ENCODE peak calls at places on chromosomes 16 and 17, in six cellular contexts. One of them, this sample, is unnamed.

GRCh38 chr16:10744370-10745030 is 858 bp downstream of the NUBP1 start:
- DNase-seq in glutamatergic neuron: peak
- DNase-seq in EL: no peak
- DNase-seq in sigmoid colon: peak
- DNase-seq in retinal pigment epithelial cell: no peak
- DNase-seq in NCI-H1105: no peak
- DNase-seq in this sample: peak

GRCh38 chr16:87319997-87320491 is 2.9 kb upstream of the C16orf95 start:
- DNase-seq in glutamatergic neuron: no peak
- DNase-seq in EL: no peak
- DNase-seq in sigmoid colon: no peak
- DNase-seq in retinal pigment epithelial cell: no peak
- DNase-seq in NCI-H1105: no peak
- DNase-seq in this sample: no peak

GRCh38 chr16:7236824-7237410 is 95.7 kb upstream of the RBFOX1 start:
- DNase-seq in glutamatergic neuron: no peak
- DNase-seq in EL: no peak
- DNase-seq in sigmoid colon: no peak
- DNase-seq in retinal pigment epithelial cell: no peak
- DNase-seq in NCI-H1105: no peak
- DNase-seq in this sample: no peak

GRCh38 chr16:24174977-24175376 is 81.2 kb upstream of the CACNG3 start:
- DNase-seq in glutamatergic neuron: no peak
- DNase-seq in EL: no peak
- DNase-seq in sigmoid colon: no peak
- DNase-seq in retinal pigment epithelial cell: no peak
- DNase-seq in NCI-H1105: no peak
- DNase-seq in this sample: no peak

GRCh38 chr16:66359811-66360608 is 6.5 kb upstream of the CDH5 start:
- DNase-seq in glutamatergic neuron: peak
- DNase-seq in EL: no peak
- DNase-seq in sigmoid colon: no peak
- DNase-seq in retinal pigment epithelial cell: no peak
- DNase-seq in NCI-H1105: no peak
- DNase-seq in this sample: no peak

GRCh38 chr16:24539850-24540484 is 601 bp downstream of the RBBP6 start:
- DNase-seq in glutamatergic neuron: peak
- DNase-seq in EL: no peak
- DNase-seq in sigmoid colon: peak
- DNase-seq in retinal pigment epithelial cell: no peak
- DNase-seq in NCI-H1105: no peak
- DNase-seq in this sample: no peak

GRCh38 chr17:46810837-46811236 is 7.7 kb downstream of the WNT3 start:
- DNase-seq in glutamatergic neuron: no peak
- DNase-seq in EL: no peak
- DNase-seq in sigmoid colon: no peak
- DNase-seq in retinal pigment epithelial cell: no peak
- DNase-seq in NCI-H1105: no peak
- DNase-seq in this sample: no peak

GRCh38 chr17:6524520-6524919 is 31.8 kb downstream of the PITPNM3 start:
- DNase-seq in glutamatergic neuron: no peak
- DNase-seq in EL: peak
- DNase-seq in sigmoid colon: no peak
- DNase-seq in retinal pigment epithelial cell: peak
- DNase-seq in NCI-H1105: no peak
- DNase-seq in this sample: no peak

GRCh38 chr17:18362509-18363020 is 785 bp downstream of the SHMT1 start:
- DNase-seq in glutamatergic neuron: no peak
- DNase-seq in EL: peak
- DNase-seq in sigmoid colon: peak
- DNase-seq in retinal pigment epithelial cell: peak
- DNase-seq in NCI-H1105: peak
- DNase-seq in this sample: no peak

GRCh38 chr16:17213974-17214373 is 256.8 kb downstream of the XYLT1 start:
- DNase-seq in glutamatergic neuron: no peak
- DNase-seq in EL: no peak
- DNase-seq in sigmoid colon: no peak
- DNase-seq in retinal pigment epithelial cell: no peak
- DNase-seq in NCI-H1105: no peak
- DNase-seq in this sample: no peak

GRCh38 chr16:49733278-49734009 is 122.5 kb downstream of the ZNF423 start:
- DNase-seq in glutamatergic neuron: no peak
- DNase-seq in EL: no peak
- DNase-seq in sigmoid colon: no peak
- DNase-seq in retinal pigment epithelial cell: no peak
- DNase-seq in NCI-H1105: no peak
- DNase-seq in this sample: no peak